ENCODE peak calls at places on chromosomes 13 and 19, in six cellular contexts. Y is thoracic aorta, Q is endodermal cell, K is AG04450, D is PC-3, P is tibial nerve. M is an unnamed sample.

GRCh38 chr13:45068036-45069001 is 52.0 kb upstream of the GTF2F2 start:
- DNase-seq in Y (no peak), K (no peak), D (no peak), Q (no peak), P (no peak), M (no peak)

GRCh38 chr13:99218126-99218525 is 17.5 kb downstream of the UBAC2 start:
- DNase-seq in Q (no peak), D (no peak), K (no peak), P (no peak), Y (no peak), M (no peak)

GRCh38 chr13:109785892-109786450 is 412 bp downstream of the IRS2 start:
- DNase-seq in Y (no peak), P (no peak), D (no peak), K (no peak), Q (no peak), M (no peak)

GRCh38 chr13:32225494-32225931 is 89.7 kb downstream of the ZAR1L start:
- DNase-seq in Q (no peak), K (peak), P (no peak), Y (no peak), D (no peak), M (peak)

GRCh38 chr13:42239644-42240043 is 32.3 kb upstream of the AKAP11 start:
- DNase-seq in P (no peak), D (peak), Q (no peak), Y (no peak), K (no peak), M (no peak)

GRCh38 chr19:15222738-15223648 is 9.3 kb downstream of the EPHX3 start:
- DNase-seq in Y (peak), D (peak), P (peak), K (peak), Q (peak), M (peak)

GRCh38 chr19:29967623-29968022 is 25.6 kb downstream of the URI1 start:
- DNase-seq in Y (no peak), P (no peak), Q (no peak), D (no peak), K (no peak), M (peak)

GRCh38 chr19:13104848-13105646 is 2.4 kb upstream of the LYL1 start:
- DNase-seq in K (no peak), Q (no peak), D (no peak), P (no peak), Y (no peak), M (no peak)

GRCh38 chr13:99827011-99827410 is 144.6 kb downstream of the ZIC5 start:
- DNase-seq in P (no peak), K (no peak), Y (no peak), Q (no peak), D (peak), M (no peak)

GRCh38 chr19:3732108-3732507 is 23.9 kb downstream of the TJP3 start:
- DNase-seq in P (no peak), Q (no peak), Y (no peak), K (no peak), D (no peak), M (no peak)

GRCh38 chr13:40261361-40261760 is 405.1 kb downstream of the FOXO1 start:
- DNase-seq in P (no peak), D (no peak), Q (no peak), K (no peak), Y (no peak), M (no peak)

GRCh38 chr13:102376314-102376713 is 25.5 kb downstream of the FGF14 start:
- DNase-seq in Q (no peak), K (no peak), P (no peak), D (no peak), Y (no peak), M (no peak)

GRCh38 chr13:97429681-97430081 is 4.3 kb upstream of the RAP2A start:
- DNase-seq in K (no peak), D (no peak), Y (no peak), Q (no peak), P (no peak), M (no peak)

GRCh38 chr19:8569066-8569761 is 8.0 kb downstream of the MYO1F start:
- DNase-seq in Y (no peak), P (no peak), Q (no peak), K (peak), D (peak), M (peak)

GRCh38 chr19:50835103-50835784 is 1.9 kb upstream of the KLK15 start:
- DNase-seq in Q (no peak), P (no peak), Y (no peak), K (no peak), D (no peak), M (no peak)

GRCh38 chr13:26557051-26557392 is 461 bp upstream of the WASF3 start:
- DNase-seq in D (no peak), Q (no peak), K (no peak), P (no peak), Y (no peak), M (no peak)

GRCh38 chr13:76822691-76823267 is 63.4 kb downstream of the KCTD12 start:
- DNase-seq in Y (no peak), D (peak), Q (no peak), K (no peak), P (no peak), M (no peak)

GRCh38 chr13:45473627-45474026 is 8.9 kb downstream of the COG3 start:
- DNase-seq in Y (no peak), Q (peak), K (no peak), P (no peak), D (no peak), M (peak)

GRCh38 chr19:29277107-29277506 is 64.2 kb upstream of the UQCRFS1 start:
- DNase-seq in K (no peak), Y (no peak), P (no peak), Q (peak), D (no peak), M (no peak)

GRCh38 chr13:113669231-113669870 is 2.3 kb downstream of the GRK1 start:
- DNase-seq in P (no peak), D (no peak), Q (peak), K (no peak), Y (no peak), M (no peak)

GRCh38 chr13:76035711-76036110 is 399.6 kb downstream of the LMO7 start:
- DNase-seq in Q (no peak), D (no peak), P (no peak), K (no peak), Y (no peak), M (peak)

GRCh38 chr13:49649244-49649962 is 21.1 kb downstream of the ARL11 start:
- DNase-seq in P (no peak), Y (no peak), D (peak), K (no peak), Q (no peak), M (peak)

GRCh38 chr13:41603917-41604316 is 146.6 kb downstream of the RGCC start:
- DNase-seq in D (peak), Q (no peak), K (no peak), P (no peak), Y (no peak), M (peak)

GRCh38 chr19:37725181-37725580 is 5.6 kb upstream of the ZNF607 start:
- DNase-seq in Q (no peak), K (no peak), Y (no peak), D (no peak), P (no peak), M (no peak)

GRCh38 chr13:64753606-64754005 is 2476.5 kb downstream of the PCDH9 start:
- DNase-seq in P (no peak), K (no peak), D (no peak), Y (no peak), Q (no peak), M (no peak)

GRCh38 chr19:371501-372160 is 27.0 kb upstream of the MIER2 start:
- DNase-seq in K (no peak), Q (peak), P (no peak), Y (no peak), D (no peak), M (no peak)

GRCh38 chr13:85314686-85315085 is 484.5 kb downstream of the SLITRK6 start:
- DNase-seq in Q (no peak), P (no peak), Y (no peak), D (no peak), K (no peak), M (no peak)

GRCh38 chr19:10142701-10143375 is 23.1 kb upstream of the EIF3G start:
- DNase-seq in K (no peak), Y (no peak), Q (no peak), P (no peak), D (no peak), M (no peak)

GRCh38 chr13:20654156-20654555 is 49.3 kb upstream of the IL17D start:
- DNase-seq in D (peak), Q (no peak), P (no peak), Y (no peak), K (no peak), M (peak)

GRCh38 chr13:32426981-32427851 is 714 bp downstream of the N4BP2L1 start:
- DNase-seq in P (peak), K (no peak), Q (peak), Y (no peak), D (no peak), M (no peak)

GRCh38 chr13:85265296-85265695 is 533.9 kb downstream of the SLITRK6 start:
- DNase-seq in D (no peak), Y (no peak), P (no peak), Q (no peak), K (no peak), M (no peak)

GRCh38 chr19:37931941-37932655 is 25.1 kb downstream of the SIPA1L3 start:
- DNase-seq in K (peak), Q (peak), P (no peak), Y (peak), D (peak), M (peak)

GRCh38 chr13:21117104-21117809 is 55.9 kb upstream of the LATS2 start:
- DNase-seq in K (no peak), Y (no peak), P (no peak), D (no peak), Q (no peak), M (no peak)

GRCh38 chr19:17488593-17489391 is 18.5 kb downstream of the SLC27A1 start:
- DNase-seq in P (no peak), Y (no peak), K (no peak), D (peak), Q (peak), M (no peak)

GRCh38 chr19:7263521-7263920 is 30.7 kb downstream of the INSR start:
- DNase-seq in P (no peak), D (no peak), Q (no peak), Y (no peak), K (no peak), M (no peak)
- H3K27ac ChIP-seq in P (no peak), D (no peak), Q (no peak), Y (no peak), K (no peak), M (no peak)

GRCh38 chr19:46017095-46017429 is 5.8 kb downstream of the PGLYRP1 start:
- DNase-seq in K (no peak), Y (no peak), P (no peak), D (no peak), Q (no peak), M (no peak)
- H3K4me3 ChIP-seq in K (no peak), Y (no peak), P (peak), D (no peak), Q (no peak), M (no peak)

GRCh38 chr19:49590971-49591730 is at the start of gene PRR12:
- DNase-seq in P (no peak), Y (no peak), K (peak), Q (peak), D (peak), M (peak)

GRCh38 chr19:49588370-49589122 is 2.4 kb upstream of the PRR12 start:
- DNase-seq in Y (no peak), K (no peak), D (no peak), P (no peak), Q (no peak), M (no peak)

GRCh38 chr19:49591731-49592485 is 926 bp downstream of the PRR12 start:
- DNase-seq in P (no peak), Y (no peak), D (peak), K (no peak), Q (peak), M (peak)

GRCh38 chr19:49589391-49589790 is 1.6 kb upstream of the PRR12 start:
- DNase-seq in Y (no peak), D (no peak), Q (no peak), K (no peak), P (no peak), M (no peak)

GRCh38 chr19:49590071-49590970 is 661 bp upstream of the PRR12 start:
- DNase-seq in P (peak), K (peak), Y (peak), Q (peak), D (peak), M (peak)
- TF ChIP-seq CTCF in P (no peak), K (peak), Y (peak), Q (peak), D (no peak), M (peak)

DNA sequence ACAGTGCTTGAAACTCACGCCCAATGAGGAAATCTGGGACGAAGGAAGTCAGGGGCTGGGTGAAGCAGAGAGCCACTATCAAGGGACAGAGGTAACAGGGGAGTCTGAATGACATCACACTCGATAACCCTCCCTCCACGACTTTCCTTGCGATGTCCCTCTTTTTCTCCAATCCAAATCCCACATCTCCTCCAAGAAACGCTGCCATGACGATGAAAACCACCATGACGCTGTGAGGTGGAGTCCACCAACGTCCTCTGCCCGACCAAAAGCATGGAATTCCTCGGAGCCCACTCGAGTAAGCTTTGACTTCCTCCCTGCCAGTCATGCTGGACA is 967 bp downstream of the REXO1 start:
- DNase-seq in Y (no peak), Q (no peak), P (no peak), K (no peak), D (no peak), M (peak)
- H3K27ac ChIP-seq in Y (no peak), Q (no peak), P (peak), K (peak), D (peak), M (peak)

DNA sequence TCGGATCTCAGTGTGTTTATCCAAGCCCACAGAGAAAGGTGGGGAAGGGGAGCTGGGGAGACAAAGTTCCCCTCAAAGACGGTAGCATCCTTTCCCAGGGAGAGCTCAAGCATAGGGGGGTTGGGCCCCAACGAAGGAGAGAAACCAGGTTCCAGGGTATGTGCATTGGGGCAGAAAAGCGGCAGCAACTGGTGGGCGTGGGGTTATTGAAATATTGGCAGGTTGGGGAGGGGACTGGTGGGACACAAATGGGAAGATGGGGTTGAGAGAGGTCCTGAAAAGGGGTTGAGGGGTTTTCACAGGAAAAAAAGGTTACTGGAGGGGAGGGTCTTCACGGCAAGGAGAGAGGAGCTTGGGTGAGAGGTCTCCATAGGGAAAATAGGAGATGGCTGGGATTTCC is 1.0 kb downstream of the ASF1B start:
- DNase-seq in Q (no peak), P (no peak), K (no peak), D (no peak), Y (no peak), M (no peak)
- H3K4me3 ChIP-seq in Q (peak), P (no peak), K (peak), D (peak), Y (no peak), M (peak)

M was measured in brain microvascular endothelial cell.